ENCODE peak calls at places on chromosome 7, in four cellular contexts. Y, U, K and M are unnamed samples. For H3K79me1 and H3K4me1, the result is how much of the 10 kb centered on the place peaks cover.

GRCh38 chr7:156616269-156617202 is 24.0 kb upstream of the RNF32 start:
- DNase-seq in K (peak), U (peak), Y (no peak), M (no peak)

GRCh38 chr7:1254281-1255082 is 21.8 kb downstream of the UNCX start:
- DNase-seq in K (no peak), U (no peak), Y (no peak), M (no peak)

GRCh38 chr7:80552304-80552703 is 40.4 kb upstream of the GNAT3 start:
- DNase-seq in Y (no peak), U (peak), K (no peak), M (no peak)

GRCh38 chr7:379456-380225 is 89.7 kb downstream of the FOXL3 start:
- DNase-seq in K (peak), U (no peak), Y (no peak), M (no peak)

GRCh38 chr7:157668221-157668883 is 331.5 kb downstream of the DNAJB6 start:
- DNase-seq in Y (no peak), U (no peak), K (no peak), M (no peak)

GRCh38 chr7:157339777-157340677 is 3.2 kb downstream of the DNAJB6 start:
- DNase-seq in K (peak), Y (peak), U (peak), M (peak)

GRCh38 chr7:111784311-111784710 is 222.0 kb upstream of the IMMP2L start:
- DNase-seq in Y (no peak), U (no peak), K (no peak), M (no peak)

GRCh38 chr7:116530107-116530820 is 5.4 kb downstream of the CAV1 start:
- DNase-seq in Y (no peak), K (no peak), U (no peak), M (no peak)

GRCh38 chr7:16174253-16174652 is 247.1 kb downstream of the CRPPA start:
- DNase-seq in U (no peak), Y (no peak), K (no peak), M (no peak)

GRCh38 chr7:114405427-114405826 is 9.2 kb upstream of the FOXP2 start:
- DNase-seq in U (no peak), Y (no peak), K (peak), M (peak)

GRCh38 chr7:139246494-139246893 is 15.5 kb downstream of the UBN2 start:
- DNase-seq in U (no peak), Y (no peak), K (no peak), M (no peak)

GRCh38 chr7:21690717-21691116 is 147.9 kb downstream of the DNAH11 start:
- DNase-seq in Y (no peak), K (peak), U (no peak), M (peak)

GRCh38 chr7:27169658-27170493 is 4.2 kb downstream of the HOXA10 start:
- DNase-seq in Y (no peak), K (peak), U (no peak), M (peak)

GRCh38 chr7:137936509-137937201 is 65.2 kb downstream of the CREB3L2 start:
- DNase-seq in Y (no peak), U (no peak), K (no peak), M (no peak)

GRCh38 chr7:47351233-47352154 is 230.4 kb downstream of the TNS3 start:
- DNase-seq in U (no peak), Y (no peak), K (peak), M (no peak)

GRCh38 chr7:47350425-47350824 is 231.5 kb downstream of the TNS3 start:
- DNase-seq in Y (no peak), K (no peak), U (no peak), M (no peak)

GRCh38 chr7:47349401-47349800 is 232.5 kb downstream of the TNS3 start:
- DNase-seq in Y (no peak), U (no peak), K (no peak), M (no peak)

GRCh38 chr7:47354831-47355541 is 226.9 kb downstream of the TNS3 start:
- DNase-seq in K (no peak), U (no peak), Y (no peak), M (peak)

DNA sequence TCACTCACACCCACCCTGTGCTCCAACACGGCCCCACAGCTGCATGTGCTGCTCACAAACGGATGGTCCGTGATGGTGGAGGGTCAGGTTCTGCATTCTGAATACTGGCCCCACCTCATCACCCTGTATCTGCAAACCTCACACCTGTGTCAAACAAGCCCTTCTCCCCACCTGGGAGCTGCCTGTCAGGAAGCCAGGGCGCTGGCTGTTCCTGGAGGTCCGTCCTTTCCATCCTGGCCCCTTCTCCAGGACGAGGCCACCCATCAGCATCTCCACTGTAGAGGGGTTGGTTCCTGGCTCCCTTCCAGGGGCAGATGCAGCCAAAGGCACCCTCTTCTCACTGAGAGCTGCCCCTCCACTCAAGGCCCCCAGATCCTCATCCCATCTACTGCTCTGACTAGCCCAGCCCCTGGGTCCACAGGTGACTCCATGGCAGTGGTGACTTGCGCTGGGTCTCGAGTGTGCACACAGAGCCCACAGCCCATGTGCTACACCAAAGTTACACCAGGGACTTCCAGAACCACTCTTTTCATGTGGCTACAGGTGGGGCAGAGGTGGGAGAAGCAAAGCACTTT is 229.4 kb downstream of the TNS3 start:
- DNase-seq in Y (no peak), K (no peak), U (no peak), M (no peak)
- H3K79me1 ChIP-seq in Y (under half), K (under half), U (half or more), M (under half)

DNA sequence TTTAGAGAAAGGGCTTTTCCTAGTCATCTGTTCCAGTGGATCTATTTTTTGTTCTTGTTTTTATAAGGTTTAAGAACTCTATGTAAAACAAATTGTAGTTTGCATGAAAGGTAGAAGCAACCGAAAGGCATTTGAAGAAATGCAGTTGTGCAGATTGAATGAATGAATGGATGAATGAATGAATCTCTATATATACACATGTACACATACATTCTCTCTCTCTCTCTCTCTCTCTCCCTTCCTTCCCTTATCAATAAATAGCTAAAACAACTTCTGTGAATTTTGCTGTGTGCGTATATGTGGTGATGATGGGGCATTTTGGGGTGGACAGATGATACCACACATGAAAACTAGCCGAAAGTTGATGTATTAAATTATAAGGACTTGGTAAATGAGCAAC is 32.4 kb downstream of the ANLN start:
- DNase-seq in U (no peak), K (no peak), Y (no peak), M (no peak)
- H3K4me1 ChIP-seq in U (under half), K (under half), Y (under half), M (under half)

GRCh38 chr7:34096777-34097176 is 191.4 kb downstream of the BMPER start:
- DNase-seq in K (peak), Y (no peak), U (no peak), M (no peak)
- H3K27ac ChIP-seq in K (no peak), Y (no peak), U (peak), M (no peak)

GRCh38 chr7:99622596-99622995 is 5.8 kb downstream of the ZSCAN25 start:
- DNase-seq in K (no peak), Y (no peak), U (no peak), M (no peak)

GRCh38 chr7:99618726-99619125 is 2.0 kb downstream of the ZSCAN25 start:
- DNase-seq in Y (no peak), K (peak), U (peak), M (peak)

GRCh38 chr7:99619571-99620130 is 2.9 kb downstream of the ZSCAN25 start:
- DNase-seq in Y (no peak), K (no peak), U (no peak), M (no peak)

GRCh38 chr7:99623091-99623693 is 6.4 kb downstream of the ZSCAN25 start:
- DNase-seq in Y (no peak), U (no peak), K (no peak), M (no peak)

GRCh38 chr7:99621271-99621670 is 4.5 kb downstream of the ZSCAN25 start:
- DNase-seq in U (no peak), Y (no peak), K (no peak), M (no peak)
- H3K79me1 ChIP-seq in U (half or more), Y (under half), K (under half), M (under half)

GRCh38 chr7:32660936-32661335 is 165.6 kb downstream of the AVL9 start:
- DNase-seq in K (no peak), U (no peak), Y (no peak), M (no peak)
- H3K4me1 ChIP-seq in K (under half), U (under half), Y (under half), M (under half)